ENCODE peak calls at places on chromosomes 16 and 17, in nine cellular contexts. L is mucosa of gallbladder, D is germinal center, P is GDM1, A is fibroblast of the conjunctiva, I is GM03348, U is endothelial cell, X is RWPE1, V is HS-5. F is an unnamed sample.

GRCh38 chr16:50620646-50621451 is 60.3 kb downstream of the SNX20 start:
- DNase-seq in L (no peak), D (no peak), P (no peak), A (no peak), I (no peak), U (no peak), X (no peak), V (no peak), F (no peak)

GRCh38 chr17:66652840-66653507 is 181.9 kb upstream of the CACNG5 start:
- DNase-seq in L (no peak), D (no peak), P (no peak), A (no peak), I (no peak), U (no peak), X (peak; percentile 66), V (no peak), F (no peak)

GRCh38 chr16:3182608-3183444 is 5.2 kb upstream of the OR1F1 start:
- DNase-seq in L (no peak), D (peak; percentile 18), P (no peak), A (no peak), I (peak; percentile 76), U (peak; percentile 78), X (no peak), V (no peak), F (peak; percentile 82)

GRCh38 chr16:54930034-54930938 is at the start of gene IRX5:
- DNase-seq in L (peak; percentile 84), D (no peak), P (peak; percentile 87), A (peak; percentile 97), I (peak; percentile 96), U (peak; percentile 79), X (peak; percentile 69), V (peak; percentile 81), F (peak; percentile 34)

GRCh38 chr16:21953541-21953902 is 361 bp downstream of the UQCRC2 start:
- DNase-seq in L (no peak), D (peak; percentile 26), P (no peak), A (no peak), I (no peak), U (peak; percentile 47), X (no peak), V (no peak), F (peak; percentile 21)

GRCh38 chr17:80028030-80028429 is 7.6 kb downstream of the TBC1D16 start:
- DNase-seq in L (no peak), D (no peak), P (no peak), A (no peak), I (no peak), U (no peak), X (no peak), V (no peak), F (no peak)

GRCh38 chr16:89412811-89413210 is 77.5 kb downstream of the ANKRD11 start:
- DNase-seq in L (no peak), D (no peak), P (no peak), A (no peak), I (no peak), U (no peak), X (no peak), V (no peak), F (no peak)

GRCh38 chr16:17367034-17367433 is 103.7 kb downstream of the XYLT1 start:
- DNase-seq in L (no peak), D (peak; percentile 34), P (no peak), A (no peak), I (no peak), U (no peak), X (no peak), V (no peak), F (no peak)

GRCh38 chr16:87948119-87948545 is 3.1 kb upstream of the BANP start:
- DNase-seq in L (no peak), D (no peak), P (no peak), A (no peak), I (no peak), U (no peak), X (no peak), V (no peak), F (no peak)

GRCh38 chr17:78112508-78113471 is 15.8 kb downstream of the TMC6 start:
- DNase-seq in L (peak; percentile 66), D (peak; percentile 86), P (peak; percentile 40), A (peak; percentile 20), I (peak; percentile 93), U (peak; percentile 91), X (peak; percentile 73), V (no peak), F (peak; percentile 44)

GRCh38 chr17:50352693-50353599 is 7.0 kb downstream of the XYLT2 start:
- DNase-seq in L (no peak), D (no peak), P (no peak), A (no peak), I (no peak), U (no peak), X (no peak), V (no peak), F (no peak)

GRCh38 chr16:70380205-70380918 is 33.7 kb downstream of the DDX19A start:
- DNase-seq in L (peak; percentile 57), D (peak; percentile 48), P (no peak), A (peak; percentile 71), I (peak; percentile 91), U (peak; percentile 48), X (peak; percentile 67), V (peak; percentile 61), F (peak; percentile 28)

GRCh38 chr16:4935231-4935855 is 1.6 kb downstream of the PPL start:
- DNase-seq in L (peak; percentile 78), D (no peak), P (no peak), A (peak; percentile 93), I (peak; percentile 96), U (no peak), X (peak; percentile 46), V (no peak), F (no peak)

GRCh38 chr16:2487517-2487842 is 12.6 kb downstream of the TBC1D24 start:
- DNase-seq in L (no peak), D (no peak), P (no peak), A (no peak), I (no peak), U (no peak), X (no peak), V (no peak), F (no peak)

GRCh38 chr17:72665841-72666518 is 426.5 kb downstream of the SLC39A11 start:
- DNase-seq in L (no peak), D (no peak), P (no peak), A (peak; percentile 5), I (peak; percentile 36), U (no peak), X (no peak), V (no peak), F (no peak)

GRCh38 chr17:81367171-81367570 is 28.1 kb upstream of the BAHCC1 start:
- DNase-seq in L (no peak), D (no peak), P (no peak), A (no peak), I (no peak), U (no peak), X (no peak), V (no peak), F (no peak)

GRCh38 chr16:72749091-72749490 is 298.8 kb downstream of the ZFHX3 start:
- DNase-seq in L (no peak), D (no peak), P (no peak), A (no peak), I (no peak), U (no peak), X (no peak), V (no peak), F (no peak)

GRCh38 chr16:77172964-77173363 is 18.0 kb upstream of the MON1B start:
- DNase-seq in L (no peak), D (no peak), P (no peak), A (no peak), I (no peak), U (no peak), X (no peak), V (no peak), F (no peak)

GRCh38 chr17:77693301-77693700 is 265.2 kb upstream of the TNRC6C start:
- DNase-seq in L (no peak), D (no peak), P (no peak), A (no peak), I (no peak), U (no peak), X (no peak), V (no peak), F (no peak)

GRCh38 chr16:27777527-27777926 is 227.6 kb downstream of the KATNIP start:
- DNase-seq in L (no peak), D (no peak), P (no peak), A (no peak), I (no peak), U (no peak), X (no peak), V (no peak), F (no peak)

GRCh38 chr16:89536886-89537548 is 23.5 kb upstream of the RPL13 start:
- DNase-seq in L (no peak), D (no peak), P (no peak), A (no peak), I (no peak), U (no peak), X (no peak), V (no peak), F (peak; percentile 65)

GRCh38 chr17:82303944-82304808 is 13.2 kb downstream of the CD7 start:
- DNase-seq in L (no peak), D (no peak), P (no peak), A (no peak), I (no peak), U (no peak), X (no peak), V (no peak), F (no peak)

GRCh38 chr16:54374136-54374535 is 87.5 kb upstream of the IRX3 start:
- DNase-seq in L (no peak), D (no peak), P (no peak), A (no peak), I (peak; percentile 43), U (no peak), X (no peak), V (no peak), F (no peak)

GRCh38 chr17:1561420-1562177 is 993 bp downstream of the PITPNA start:
- DNase-seq in L (no peak), D (peak; percentile 66), P (no peak), A (no peak), I (peak; percentile 71), U (peak; percentile 40), X (peak; percentile 44), V (no peak), F (no peak)

GRCh38 chr16:85992779-85993178 is 93.8 kb downstream of the IRF8 start:
- DNase-seq in L (no peak), D (no peak), P (no peak), A (no peak), I (no peak), U (no peak), X (no peak), V (no peak), F (no peak)

GRCh38 chr16:5615868-5616642 is 518.5 kb upstream of the EEF2KMT start:
- DNase-seq in L (peak; percentile 35), D (peak; percentile 48), P (peak; percentile 37), A (peak; percentile 22), I (peak; percentile 72), U (peak; percentile 76), X (no peak), V (no peak), F (peak; percentile 48)

GRCh38 chr16:56980792-56981724 is 8.3 kb upstream of the NLRC5 start:
- DNase-seq in L (no peak), D (no peak), P (no peak), A (no peak), I (no peak), U (no peak), X (no peak), V (no peak), F (no peak)

GRCh38 chr16:88711750-88712340 is 5.5 kb downstream of the CTU2 start:
- DNase-seq in L (no peak), D (no peak), P (no peak), A (no peak), I (no peak), U (no peak), X (no peak), V (no peak), F (no peak)

GRCh38 chr17:40298726-40299125 is 10.3 kb upstream of the RARA start:
- DNase-seq in L (no peak), D (no peak), P (no peak), A (no peak), I (peak; percentile 65), U (no peak), X (no peak), V (no peak), F (no peak)

GRCh38 chr17:31392002-31392855 is 754 bp downstream of the RAB11FIP4 start:
- DNase-seq in L (no peak), D (no peak), P (no peak), A (no peak), I (no peak), U (no peak), X (no peak), V (no peak), F (no peak)

GRCh38 chr16:83619381-83620150 is 188.2 kb upstream of the HSBP1 start:
- DNase-seq in L (no peak), D (no peak), P (no peak), A (no peak), I (no peak), U (no peak), X (no peak), V (no peak), F (no peak)

F was measured in COLO829.